ENCODE peak calls at places on chromosome 1, in eight cellular contexts. Z is esophagus squamous epithelium, P is mesendoderm, Y is BJ, I is aorta, K is pancreas, R is right lobe of liver, H is neuronal stem cell. Q is an unnamed sample.

GRCh38 chr1:20211511-20211931 is 25.2 kb upstream of the PLA2G2C start:
- DNase-seq in Z (no peak), P (no peak), Y (no peak), I (no peak), K (no peak), R (no peak), H (no peak), Q (no peak)

GRCh38 chr1:241627453-241628329 is 12.5 kb downstream of the CHML start:
- DNase-seq in Z (no peak), P (peak; percentile 74), Y (no peak), I (no peak), K (peak; percentile 41), R (no peak), H (no peak), Q (no peak)

GRCh38 chr1:11752359-11753208 is 9.4 kb upstream of the C1orf167 start:
- DNase-seq in Z (no peak), P (peak; percentile 74), Y (no peak), I (no peak), K (no peak), R (no peak), H (no peak), Q (no peak)

GRCh38 chr1:17358557-17358956 is 13.4 kb upstream of the PADI6 start:
- DNase-seq in Z (no peak), P (no peak), Y (no peak), I (no peak), K (no peak), R (no peak), H (no peak), Q (no peak)

GRCh38 chr1:69777933-69778332 is 210.2 kb downstream of the LRRC7 start:
- DNase-seq in Z (no peak), P (no peak), Y (no peak), I (no peak), K (no peak), R (no peak), H (no peak), Q (no peak)

GRCh38 chr1:221840511-221841243 is 98.8 kb upstream of the DUSP10 start:
- DNase-seq in Z (no peak), P (no peak), Y (no peak), I (no peak), K (no peak), R (no peak), H (no peak), Q (peak; percentile 84)

GRCh38 chr1:18340158-18340764 is 140.5 kb upstream of the KLHDC7A start:
- DNase-seq in Z (no peak), P (no peak), Y (no peak), I (no peak), K (no peak), R (no peak), H (no peak), Q (no peak)

GRCh38 chr1:197868751-197869501 is 33.5 kb upstream of the C1orf53 start:
- DNase-seq in Z (no peak), P (peak; percentile 79), Y (peak; percentile 11), I (no peak), K (peak; percentile 46), R (no peak), H (peak; percentile 17), Q (no peak)

GRCh38 chr1:7639435-7640131 is 131.5 kb upstream of the VAMP3 start:
- DNase-seq in Z (no peak), P (no peak), Y (no peak), I (no peak), K (no peak), R (peak; percentile 43), H (no peak), Q (no peak)

GRCh38 chr1:232578681-232579195 is 51.2 kb downstream of the SIPA1L2 start:
- DNase-seq in Z (no peak), P (peak; percentile 92), Y (no peak), I (no peak), K (no peak), R (no peak), H (no peak), Q (no peak)

GRCh38 chr1:36157115-36157903 is 1.3 kb downstream of the MAP7D1 start:
- DNase-seq in Z (no peak), P (peak; percentile 66), Y (no peak), I (no peak), K (no peak), R (no peak), H (no peak), Q (no peak)

GRCh38 chr1:55912438-55912837 is 666.9 kb downstream of the PLPP3 start:
- DNase-seq in Z (no peak), P (no peak), Y (no peak), I (no peak), K (no peak), R (no peak), H (no peak), Q (no peak)

GRCh38 chr1:158185770-158186705 is 5.3 kb downstream of the CD1D start:
- DNase-seq in Z (no peak), P (peak; percentile 41), Y (no peak), I (no peak), K (no peak), R (no peak), H (no peak), Q (no peak)

GRCh38 chr1:212287261-212287895 is 2.2 kb downstream of the PPP2R5A start:
- DNase-seq in Z (no peak), P (no peak), Y (no peak), I (no peak), K (no peak), R (no peak), H (no peak), Q (no peak)

GRCh38 chr1:119373465-119373864 is 4.9 kb downstream of the HAO2 start:
- DNase-seq in Z (no peak), P (no peak), Y (no peak), I (no peak), K (no peak), R (no peak), H (no peak), Q (no peak)

GRCh38 chr1:177848577-177848976 is 121.3 kb downstream of the SEC16B start:
- DNase-seq in Z (no peak), P (no peak), Y (no peak), I (no peak), K (no peak), R (no peak), H (no peak), Q (no peak)

GRCh38 chr1:157274698-157275534 is 136.7 kb upstream of the ETV3 start:
- DNase-seq in Z (no peak), P (peak; percentile 62), Y (peak; percentile 1), I (no peak), K (peak; percentile 15), R (no peak), H (no peak), Q (no peak)

GRCh38 chr1:214584805-214585766 is 17.9 kb upstream of the CENPF start:
- DNase-seq in Z (no peak), P (peak; percentile 72), Y (no peak), I (no peak), K (no peak), R (no peak), H (no peak), Q (no peak)

GRCh38 chr1:42957229-42957879 is 1.3 kb downstream of the SLC2A1 start:
- DNase-seq in Z (no peak), P (no peak), Y (no peak), I (no peak), K (no peak), R (no peak), H (no peak), Q (no peak)

DNA sequence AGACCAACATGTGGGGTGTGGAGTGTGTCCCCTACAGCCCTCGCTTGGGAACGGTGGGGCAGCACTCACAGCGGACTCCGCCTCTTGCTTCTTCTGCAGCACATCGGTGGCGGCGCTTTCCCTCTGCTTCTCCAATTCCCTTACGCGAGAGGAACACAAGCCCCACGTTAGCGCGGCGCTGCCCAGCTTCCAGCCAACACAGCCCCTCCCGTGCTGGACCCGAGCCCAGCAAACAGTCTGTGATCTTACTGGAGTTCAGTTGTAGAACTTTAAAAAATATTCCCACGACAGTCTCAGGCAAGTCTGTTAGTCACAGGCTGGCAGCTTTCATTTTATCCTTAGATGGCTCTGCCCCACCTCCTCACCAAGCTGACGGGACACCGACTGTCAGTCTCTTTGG is 13.6 kb downstream of the THAP3 start:
- DNase-seq in Z (no peak), P (no peak), Y (no peak), I (peak; percentile 97), K (peak; percentile 67), R (no peak), H (no peak), Q (peak; percentile 84)
- H3K36me3 ChIP-seq in Z (peaks cover 28% of the 10 kb centered on the region), P (peaks cover 16% of the 10 kb centered on the region), Y (peaks cover 15% of the 10 kb centered on the region), I (no peaks in the 10 kb centered on the region), K (peaks cover 4% of the 10 kb centered on the region), R (no peaks in the 10 kb centered on the region), H (peaks cover 94% of the 10 kb centered on the region), Q (peaks cover 17% of the 10 kb centered on the region)

GRCh38 chr1:201142011-201142853 is 12.0 kb downstream of the TMEM9 start:
- DNase-seq in Z (no peak), P (no peak), Y (no peak), I (peak; percentile 76), K (no peak), R (no peak), H (no peak), Q (peak; percentile 52)
- H3K36me3 ChIP-seq in Z (no peaks in the 10 kb centered on the region), P (peaks cover 29% of the 10 kb centered on the region), Y (peaks cover 31% of the 10 kb centered on the region), I (no peaks in the 10 kb centered on the region), K (peaks cover 23% of the 10 kb centered on the region), R (no peaks in the 10 kb centered on the region), H (peaks cover 100% of the 10 kb centered on the region), Q (peaks cover 2% of the 10 kb centered on the region)

GRCh38 chr1:155813672-155814071 is 43.3 kb downstream of the GON4L start:
- DNase-seq in Z (no peak), P (no peak), Y (no peak), I (no peak), K (no peak), R (no peak), H (no peak), Q (no peak)

GRCh38 chr1:155812878-155813277 is 44.1 kb downstream of the GON4L start:
- DNase-seq in Z (no peak), P (no peak), Y (no peak), I (no peak), K (no peak), R (no peak), H (no peak), Q (no peak)

DNA sequence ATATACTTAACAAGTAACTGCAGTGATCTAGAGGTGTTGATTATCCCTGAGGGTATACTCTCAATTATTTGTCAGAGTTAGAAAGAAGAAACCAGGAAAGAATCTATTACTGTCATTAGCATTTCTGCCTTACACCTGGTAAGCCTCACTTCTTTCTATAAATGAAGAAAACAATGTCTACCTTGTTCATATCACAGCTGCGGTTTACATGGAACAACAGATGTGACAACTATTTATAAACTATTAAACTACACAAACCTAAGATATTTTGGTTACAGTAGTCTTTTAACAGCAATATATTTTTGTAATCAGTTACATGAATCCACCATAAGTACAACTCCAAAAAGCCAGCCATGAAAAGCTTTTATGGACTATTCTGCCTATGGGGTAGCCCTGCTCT is 40.7 kb downstream of the GON4L start:
- DNase-seq in Z (no peak), P (no peak), Y (no peak), I (no peak), K (no peak), R (no peak), H (no peak), Q (no peak)
- H3K36me3 ChIP-seq in Z (peaks cover 10% of the 10 kb centered on the region), P (peaks cover 4% of the 10 kb centered on the region), Y (peaks cover 8% of the 10 kb centered on the region), I (peaks cover 4% of the 10 kb centered on the region), K (peaks cover 18% of the 10 kb centered on the region), R (no peaks in the 10 kb centered on the region), H (peaks cover 100% of the 10 kb centered on the region), Q (no peaks in the 10 kb centered on the region)

DNA sequence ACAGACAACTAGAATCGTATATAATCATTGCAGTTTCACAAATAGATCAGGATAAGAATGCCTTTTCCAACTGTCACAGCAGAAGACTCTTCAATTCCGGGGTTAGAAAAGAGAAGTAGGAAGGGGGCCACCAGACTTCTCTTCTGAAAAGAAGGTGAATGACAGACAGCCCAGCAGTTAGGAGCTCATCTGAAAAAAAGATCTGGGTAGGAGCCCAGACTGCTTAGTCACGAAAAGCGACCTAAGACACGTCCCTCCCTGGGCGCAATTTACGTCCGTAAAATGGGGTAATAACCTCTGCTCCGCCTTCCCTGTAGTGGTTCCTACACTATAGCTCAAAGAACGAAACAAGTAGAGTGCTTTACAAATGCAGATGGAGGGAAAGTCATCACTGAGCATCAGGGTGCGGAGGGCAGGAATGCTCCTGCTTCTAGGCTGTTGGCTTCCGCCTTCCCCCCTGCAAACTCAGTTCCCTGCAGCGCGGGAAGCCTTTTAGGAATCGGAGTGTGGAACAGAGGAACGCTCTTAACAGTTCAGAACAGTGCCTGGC is 582 bp downstream of the ORC1 start:
- DNase-seq in Z (no peak), P (peak; percentile 87), Y (no peak), I (no peak), K (peak; percentile 18), R (no peak), H (peak; percentile 26), Q (no peak)
- H3K36me3 ChIP-seq in Z (no peaks in the 10 kb centered on the region), P (peaks cover 9% of the 10 kb centered on the region), Y (peaks cover 4% of the 10 kb centered on the region), I (no peaks in the 10 kb centered on the region), K (no peaks in the 10 kb centered on the region), R (no peaks in the 10 kb centered on the region), H (peaks cover 70% of the 10 kb centered on the region), Q (peaks cover 30% of the 10 kb centered on the region)